ENCODE peak calls at places on chromosomes 3 and 15, in five cellular contexts. N, M, U, R and D are unnamed samples.

GRCh38 chr15:75049392-75049791 is 26.0 kb downstream of the PPCDC start:
- DNase-seq in N (no peak), M (peak), U (peak), R (peak), D (peak)

GRCh38 chr15:78620839-78621421 is at the start of gene CHRNA3:
- DNase-seq in N (no peak), M (no peak), U (no peak), R (peak), D (no peak)

GRCh38 chr3:31453430-31453829 is 79.3 kb upstream of the STT3B start:
- DNase-seq in N (no peak), M (no peak), U (no peak), R (no peak), D (no peak)

GRCh38 chr3:103532986-103533385 is 1098.2 kb downstream of the ZPLD1 start:
- DNase-seq in N (no peak), M (no peak), U (no peak), R (no peak), D (no peak)

GRCh38 chr3:16464499-16465150 is 48.9 kb downstream of the RFTN1 start:
- DNase-seq in N (no peak), M (no peak), U (no peak), R (no peak), D (no peak)

GRCh38 chr15:40279437-40280141 is 3.3 kb downstream of the ANKRD63 start:
- DNase-seq in N (peak), M (peak), U (peak), R (peak), D (peak)

GRCh38 chr3:134373942-134374790 is at the start of gene AMOTL2:
- DNase-seq in N (peak), M (peak), U (peak), R (peak), D (peak)

GRCh38 chr15:68795298-68795848 is 25.3 kb downstream of the ANP32A start:
- DNase-seq in N (no peak), M (peak), U (peak), R (peak), D (peak)

GRCh38 chr3:170480111-170480510 is 61.4 kb downstream of the CLDN11 start:
- DNase-seq in N (no peak), M (no peak), U (no peak), R (no peak), D (no peak)

GRCh38 chr3:68256635-68257034 is 602.2 kb upstream of the SUCLG2 start:
- DNase-seq in N (no peak), M (no peak), U (no peak), R (no peak), D (no peak)

GRCh38 chr15:38002883-38003477 is 68.5 kb downstream of the TMCO5A start:
- DNase-seq in N (no peak), M (no peak), U (peak), R (peak), D (no peak)

GRCh38 chr3:171790898-171791694 is 19.2 kb downstream of the PLD1 start:
- DNase-seq in N (no peak), M (no peak), U (no peak), R (no peak), D (no peak)

GRCh38 chr3:194587438-194587931 is 45.7 kb downstream of the TMEM44 start:
- DNase-seq in N (no peak), M (no peak), U (no peak), R (peak), D (peak)

GRCh38 chr15:88375234-88375926 is 91.8 kb downstream of the MRPL46 start:
- DNase-seq in N (no peak), M (peak), U (no peak), R (no peak), D (no peak)

GRCh38 chr15:27592036-27592725 is 506.9 kb downstream of the OCA2 start:
- DNase-seq in N (no peak), M (no peak), U (no peak), R (no peak), D (no peak)

GRCh38 chr3:51343918-51344687 is 41.0 kb upstream of the MANF start:
- DNase-seq in N (no peak), M (no peak), U (no peak), R (no peak), D (no peak)

GRCh38 chr15:89975482-89976291 is 25.4 kb upstream of the ZNF710 start:
- DNase-seq in N (no peak), M (no peak), U (no peak), R (no peak), D (no peak)

GRCh38 chr3:151501171-151501790 is 40.4 kb upstream of the IGSF10 start:
- DNase-seq in N (no peak), M (no peak), U (no peak), R (no peak), D (no peak)

GRCh38 chr3:38004415-38005075 is 14.0 kb downstream of the VILL start:
- DNase-seq in N (peak), M (peak), U (peak), R (peak), D (no peak)